ENCODE peak calls at places on chromosomes 5 and 9, in eight cellular contexts. R, Y, L, U, B, A, O and Z are unnamed samples.

GRCh38 chr5:82806513-82806912 is 270.7 kb downstream of the TMEM167A start:
- DNase-seq in B (no peak), L (no peak), A (no peak), O (no peak), R (no peak), Y (no peak), U (no peak), Z (no peak)

GRCh38 chr9:121331992-121332685 is 37.9 kb downstream of the STOM start:
- DNase-seq in A (peak; percentile 16), B (peak; percentile 56), Y (no peak), L (no peak), O (no peak), R (no peak), U (no peak), Z (no peak)

GRCh38 chr9:4020038-4020746 is 279.7 kb downstream of the GLIS3 start:
- DNase-seq in R (no peak), L (no peak), U (peak; percentile 72), Y (no peak), A (no peak), B (no peak), O (no peak), Z (no peak)

GRCh38 chr5:156913355-156913718 is 49.7 kb downstream of the TIMD4 start:
- DNase-seq in A (no peak), R (no peak), L (no peak), U (no peak), Y (no peak), B (no peak), O (no peak), Z (no peak)

GRCh38 chr9:27527702-27528277 is 1.8 kb downstream of the MOB3B start:
- DNase-seq in B (no peak), U (no peak), R (no peak), L (no peak), Y (no peak), O (no peak), A (no peak), Z (no peak)

GRCh38 chr5:83118471-83118870 is 41.1 kb downstream of the XRCC4 start:
- DNase-seq in A (no peak), R (no peak), B (no peak), O (no peak), Y (no peak), U (no peak), L (no peak), Z (no peak)

GRCh38 chr9:33331411-33331891 is 41.1 kb downstream of the NFX1 start:
- DNase-seq in L (no peak), A (no peak), Y (no peak), U (no peak), B (no peak), O (no peak), R (no peak), Z (no peak)

GRCh38 chr5:67773439-67773988 is 442.0 kb upstream of the PIK3R1 start:
- DNase-seq in O (no peak), A (no peak), B (no peak), R (no peak), Y (peak; percentile 51), U (no peak), L (no peak), Z (no peak)

GRCh38 chr9:91882628-91883027 is 67.4 kb downstream of the ROR2 start:
- DNase-seq in A (no peak), O (no peak), B (peak; percentile 43), L (no peak), Y (no peak), U (no peak), R (no peak), Z (no peak)

GRCh38 chr9:112327718-112328450 is 5.5 kb downstream of the PTBP3 start:
- DNase-seq in L (no peak), O (no peak), A (no peak), Y (no peak), U (peak; percentile 15), R (no peak), B (no peak), Z (no peak)

GRCh38 chr9:134333874-134334581 is 7.8 kb downstream of the RXRA start:
- DNase-seq in L (no peak), Y (no peak), O (no peak), B (no peak), A (no peak), R (no peak), U (no peak), Z (no peak)

GRCh38 chr9:79807966-79808365 is 236.2 kb downstream of the TLE4 start:
- DNase-seq in R (no peak), O (no peak), L (no peak), U (no peak), B (peak; percentile 45), A (no peak), Y (no peak), Z (no peak)

GRCh38 chr5:132770476-132771159 is 6.4 kb downstream of the SEPTIN8 start:
- DNase-seq in U (no peak), B (no peak), Y (no peak), R (no peak), A (no peak), L (no peak), O (no peak), Z (no peak)

GRCh38 chr5:152218694-152219093 is 186.4 kb downstream of the NMUR2 start:
- DNase-seq in L (no peak), A (no peak), O (no peak), Y (no peak), B (no peak), U (no peak), R (no peak), Z (no peak)

GRCh38 chr5:93573627-93573974 is 7.4 kb downstream of the NR2F1-AS1 start:
- DNase-seq in L (no peak), O (no peak), U (no peak), B (peak; percentile 31), Y (no peak), A (no peak), R (no peak), Z (no peak)

GRCh38 chr5:134289509-134290113 is 63.7 kb upstream of the PPP2CA start:
- DNase-seq in A (peak; percentile 74), B (peak; percentile 67), L (peak; percentile 28), R (no peak), Y (peak; percentile 40), U (peak; percentile 34), O (peak; percentile 73), Z (no peak)

GRCh38 chr9:33372900-33373299 is 29.5 kb downstream of the AQP7 start:
- DNase-seq in R (peak; percentile 62), Y (no peak), B (no peak), U (no peak), L (no peak), O (no peak), A (no peak), Z (no peak)

GRCh38 chr5:14258840-14259239 is 115.7 kb downstream of the TRIO start:
- DNase-seq in O (no peak), R (no peak), B (no peak), L (no peak), U (peak; percentile 13), A (no peak), Y (no peak), Z (no peak)

GRCh38 chr5:132484386-132484715 is 6.2 kb downstream of the IRF1 start:
- DNase-seq in B (no peak), L (peak; percentile 5), O (no peak), A (no peak), R (peak; percentile 49), U (no peak), Y (no peak), Z (no peak)

GRCh38 chr5:100676807-100677631 is 141.8 kb downstream of the FAM174A start:
- DNase-seq in L (no peak), B (no peak), O (no peak), R (no peak), Y (no peak), A (no peak), U (peak; percentile 39), Z (no peak)

GRCh38 chr5:171330011-171330410 is 21.0 kb downstream of the TLX3 start:
- DNase-seq in A (no peak), B (no peak), R (no peak), L (no peak), Y (no peak), O (no peak), U (no peak), Z (no peak)

GRCh38 chr5:2439608-2440007 is 311.9 kb downstream of the IRX2 start:
- DNase-seq in O (no peak), U (no peak), A (no peak), B (no peak), R (no peak), L (no peak), Y (no peak), Z (no peak)

GRCh38 chr5:131513780-131514179 is 121.2 kb downstream of the RAPGEF6 start:
- DNase-seq in R (no peak), U (peak; percentile 43), L (no peak), A (no peak), O (no peak), B (no peak), Y (no peak), Z (no peak)

GRCh38 chr5:103918668-103919367 is 356.2 kb upstream of the NUDT12 start:
- DNase-seq in B (no peak), O (no peak), A (no peak), Y (no peak), R (no peak), L (no peak), U (no peak), Z (no peak)

GRCh38 chr9:6054280-6055099 is 39.1 kb upstream of the RANBP6 start:
- DNase-seq in R (no peak), Y (peak; percentile 28), U (peak; percentile 65), A (peak; percentile 7), L (peak; percentile 39), O (peak; percentile 48), B (peak; percentile 69), Z (peak; percentile 14)

GRCh38 chr9:114592356-114592755 is 4.8 kb downstream of the ATP6V1G1 start:
- DNase-seq in A (no peak), U (peak; percentile 89), Y (no peak), O (no peak), L (peak; percentile 24), R (no peak), B (no peak), Z (peak; percentile 65)

GRCh38 chr9:82797539-82797938 is 265.4 kb downstream of the RASEF start:
- DNase-seq in Y (peak; percentile 22), A (no peak), U (no peak), L (no peak), B (no peak), R (no peak), O (no peak), Z (no peak)

GRCh38 chr5:170097934-170098333 is 7.8 kb upstream of the FOXI1 start:
- DNase-seq in U (no peak), O (no peak), A (no peak), Y (no peak), L (no peak), R (no peak), B (no peak), Z (no peak)

GRCh38 chr5:92560698-92561361 is 1020.2 kb downstream of the NR2F1-AS1 start:
- DNase-seq in O (no peak), Y (no peak), U (no peak), R (no peak), L (no peak), A (no peak), B (no peak), Z (no peak)

GRCh38 chr5:139847091-139847490 is 51.5 kb downstream of the PSD2 start:
- DNase-seq in U (no peak), Y (no peak), O (no peak), L (no peak), R (peak; percentile 35), A (no peak), B (no peak), Z (no peak)

GRCh38 chr9:134219721-134220060 is 55.3 kb upstream of the RNU6ATAC start:
- DNase-seq in L (no peak), Y (no peak), O (no peak), A (no peak), B (no peak), U (no peak), R (peak; percentile 36), Z (no peak)

GRCh38 chr9:127950513-127951210 is 13.0 kb upstream of the DPM2 start:
- DNase-seq in R (no peak), B (no peak), L (no peak), Y (no peak), O (no peak), U (no peak), A (no peak), Z (no peak)

GRCh38 chr9:4762889-4763521 is 22.0 kb upstream of the AK3 start:
- DNase-seq in Y (no peak), O (no peak), U (no peak), A (no peak), R (no peak), L (no peak), B (no peak), Z (no peak)

GRCh38 chr5:168291961-168292782 is 727 bp downstream of the WWC1 start:
- DNase-seq in B (peak; percentile 73), O (no peak), R (peak; percentile 73), Y (no peak), A (no peak), L (peak; percentile 7), U (no peak), Z (no peak)